ENCODE peak calls at places on chromosomes 6 and 20, in five cellular contexts. I, Q, S, U and P are unnamed samples.

GRCh38 chr6:7086488-7086887 is 21.3 kb upstream of the RREB1 start:
- DNase-seq in I (no peak), Q (no peak), S (no peak), U (peak), P (no peak)

GRCh38 chr6:20933057-20933792 is 399.0 kb downstream of the CDKAL1 start:
- DNase-seq in I (peak), Q (peak), S (no peak), U (no peak), P (no peak)

GRCh38 chr6:62035952-62036351 is 250.1 kb downstream of the KHDRBS2 start:
- DNase-seq in I (peak), Q (no peak), S (no peak), U (no peak), P (no peak)

GRCh38 chr20:45392733-45393132 is 14.6 kb upstream of the TP53TG5 start:
- DNase-seq in I (no peak), Q (no peak), S (no peak), U (no peak), P (no peak)

GRCh38 chr20:63858393-63859165 is 2.7 kb upstream of the ABHD16B start:
- DNase-seq in I (peak), Q (no peak), S (peak), U (peak), P (no peak)

GRCh38 chr6:90583783-90584481 is 2.9 kb downstream of the MAP3K7 start:
- DNase-seq in I (no peak), Q (no peak), S (no peak), U (no peak), P (no peak)

GRCh38 chr6:12238191-12238590 is 52.0 kb upstream of the EDN1 start:
- DNase-seq in I (no peak), Q (no peak), S (no peak), U (no peak), P (no peak)

GRCh38 chr6:89323461-89324098 is 8.5 kb upstream of the GABRR2 start:
- DNase-seq in I (no peak), Q (no peak), S (no peak), U (peak), P (no peak)

GRCh38 chr20:57509665-57510237 is 15.2 kb downstream of the CTCFL start:
- DNase-seq in I (peak), Q (peak), S (no peak), U (no peak), P (no peak)

GRCh38 chr6:154070041-154070440 is 31.0 kb downstream of the OPRM1 start:
- DNase-seq in I (no peak), Q (no peak), S (no peak), U (no peak), P (no peak)

GRCh38 chr20:22984611-22985010 is 50.5 kb upstream of the SSTR4 start:
- DNase-seq in I (no peak), Q (no peak), S (no peak), U (no peak), P (no peak)

GRCh38 chr6:13338038-13338437 is 9.7 kb upstream of the TBC1D7 start:
- DNase-seq in I (no peak), Q (no peak), S (no peak), U (no peak), P (no peak)

GRCh38 chr6:8108031-8108660 is 5.8 kb upstream of the EEF1E1 start:
- DNase-seq in I (peak), Q (peak), S (no peak), U (peak), P (no peak)

GRCh38 chr6:112626468-112627082 is 279.4 kb downstream of the RFPL4B start:
- DNase-seq in I (peak), Q (peak), S (no peak), U (no peak), P (no peak)

GRCh38 chr20:53180928-53181362 is 208.8 kb downstream of the TSHZ2 start:
- DNase-seq in I (no peak), Q (no peak), S (no peak), U (no peak), P (no peak)

GRCh38 chr20:50110141-50111047 is 2.6 kb downstream of the UBE2V1 start:
- DNase-seq in I (peak), Q (peak), S (no peak), U (peak), P (no peak)

GRCh38 chr6:112665815-112666214 is 318.7 kb downstream of the RFPL4B start:
- DNase-seq in I (no peak), Q (no peak), S (no peak), U (peak), P (no peak)

GRCh38 chr6:45637056-45637455 is 259.3 kb upstream of the SUPT3H start:
- DNase-seq in I (no peak), Q (no peak), S (no peak), U (no peak), P (no peak)

GRCh38 chr20:63502671-63503172 is 3.8 kb upstream of the EEF1A2 start:
- DNase-seq in I (no peak), Q (no peak), S (peak), U (no peak), P (no peak)

GRCh38 chr6:1497593-1498105 is 108.3 kb downstream of the FOXF2 start:
- DNase-seq in I (no peak), Q (no peak), S (peak), U (no peak), P (no peak)

GRCh38 chr20:51287628-51288413 is 254.7 kb downstream of the NFATC2 start:
- DNase-seq in I (no peak), Q (no peak), S (no peak), U (no peak), P (no peak)

GRCh38 chr6:144768676-144769599 is 483.8 kb downstream of the UTRN start:
- DNase-seq in I (no peak), Q (no peak), S (no peak), U (no peak), P (no peak)

GRCh38 chr6:61886608-61887259 is 399.3 kb downstream of the KHDRBS2 start:
- DNase-seq in I (peak), Q (no peak), S (no peak), U (no peak), P (no peak)

GRCh38 chr6:166277021-166277420 is 31.2 kb downstream of the PRR18 start:
- DNase-seq in I (no peak), Q (no peak), S (no peak), U (no peak), P (no peak)

GRCh38 chr6:33717857-33718552 is 6.5 kb upstream of the UQCC2 start:
- DNase-seq in I (no peak), Q (no peak), S (no peak), U (no peak), P (no peak)

GRCh38 chr6:105882071-105882803 is 203.9 kb upstream of the PRDM1 start:
- DNase-seq in I (no peak), Q (no peak), S (no peak), U (no peak), P (no peak)

GRCh38 chr6:156513504-156513903 is 263.7 kb upstream of the ARID1B start:
- DNase-seq in I (no peak), Q (no peak), S (no peak), U (no peak), P (no peak)

GRCh38 chr20:8782804-8783203 is 286.1 kb upstream of the PLCB4 start:
- DNase-seq in I (no peak), Q (no peak), S (no peak), U (no peak), P (no peak)

GRCh38 chr6:148835920-148836441 is 89.2 kb downstream of the UST start:
- DNase-seq in I (no peak), Q (no peak), S (no peak), U (no peak), P (no peak)

GRCh38 chr6:6910734-6911295 is 196.9 kb upstream of the RREB1 start:
- DNase-seq in I (no peak), Q (no peak), S (no peak), U (no peak), P (no peak)

GRCh38 chr20:815914-816606 is 17.5 kb upstream of the FAM110A start:
- DNase-seq in I (peak), Q (peak), S (peak), U (peak), P (peak)

GRCh38 chr20:8790442-8791074 is 278.3 kb upstream of the PLCB4 start:
- DNase-seq in I (peak), Q (peak), S (no peak), U (peak), P (peak)

DNA sequence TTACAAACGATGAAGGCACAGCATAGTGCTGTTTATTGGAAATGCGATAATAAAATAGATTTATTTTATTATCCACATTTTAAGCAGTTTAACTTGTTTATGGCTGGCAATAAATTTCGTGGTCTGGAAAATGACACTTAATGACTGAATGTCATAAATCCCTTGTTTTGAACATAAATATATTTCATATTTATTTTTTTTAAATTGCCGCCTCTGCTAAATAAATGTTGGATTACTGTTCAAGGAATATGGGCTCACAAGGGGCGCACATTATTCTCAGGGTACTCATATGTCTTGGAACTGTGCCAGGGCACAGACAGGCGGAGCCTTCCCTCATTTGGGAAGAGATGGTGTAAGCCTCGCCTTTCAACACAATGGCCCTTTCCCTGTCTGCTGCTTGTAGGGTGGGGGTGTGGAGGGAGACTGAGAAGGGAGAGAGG is 134.3 kb downstream of the PXDC1 start:
- DNase-seq in I (no peak), Q (no peak), S (no peak), U (no peak), P (no peak)
- TF ChIP-seq JUN in I (no peak), Q (no peak), S (no peak), U (no peak), P (no peak)

GRCh38 chr6:108080010-108080780 is 5.7 kb upstream of the OSTM1 start:
- DNase-seq in I (no peak), Q (peak), S (no peak), U (no peak), P (peak)

GRCh38 chr6:108074359-108075144 is at the start of gene OSTM1:
- DNase-seq in I (peak), Q (peak), S (peak), U (peak), P (peak)

GRCh38 chr6:108082539-108082938 is 8.0 kb upstream of the OSTM1 start:
- DNase-seq in I (no peak), Q (no peak), S (no peak), U (no peak), P (no peak)

GRCh38 chr6:108074057-108074358 is 533 bp downstream of the OSTM1 start:
- DNase-seq in I (peak), Q (no peak), S (no peak), U (no peak), P (no peak)

GRCh38 chr6:108078191-108078590 is 3.6 kb upstream of the OSTM1 start:
- DNase-seq in I (no peak), Q (no peak), S (no peak), U (no peak), P (no peak)
- TF ChIP-seq MAX in I (no peak), Q (no peak), S (no peak), U (no peak), P (no peak)

GRCh38 chr6:26175033-26175427 is 87.8 kb downstream of the HFE start:
- DNase-seq in I (no peak), Q (no peak), S (no peak), U (no peak), P (no peak)

GRCh38 chr6:26173836-26174144 is 86.6 kb downstream of the HFE start:
- DNase-seq in I (no peak), Q (no peak), S (no peak), U (no peak), P (no peak)

GRCh38 chr6:26170951-26171841 is 84.0 kb downstream of the HFE start:
- DNase-seq in I (no peak), Q (no peak), S (no peak), U (no peak), P (no peak)

GRCh38 chr6:26172496-26172958 is 85.3 kb downstream of the HFE start:
- DNase-seq in I (no peak), Q (no peak), S (no peak), U (peak), P (no peak)

GRCh38 chr6:26170181-26170580 is 83.0 kb downstream of the HFE start:
- DNase-seq in I (no peak), Q (no peak), S (no peak), U (no peak), P (no peak)
- TF ChIP-seq JUN in I (no peak), Q (no peak), S (no peak), U (no peak), P (no peak)

GRCh38 chr6:99080191-99080590 is 132.4 kb upstream of the FBXL4 start:
- DNase-seq in I (no peak), Q (no peak), S (no peak), U (no peak), P (no peak)
- TF ChIP-seq MAX in I (no peak), Q (no peak), S (no peak), U (no peak), P (no peak)

GRCh38 chr20:19834287-19834686 is 76.2 kb downstream of the RIN2 start:
- DNase-seq in I (no peak), Q (no peak), S (no peak), U (no peak), P (no peak)

GRCh38 chr20:19834783-19835182 is 76.7 kb downstream of the RIN2 start:
- DNase-seq in I (no peak), Q (no peak), S (no peak), U (no peak), P (no peak)

GRCh38 chr20:19830351-19830750 is 72.3 kb downstream of the RIN2 start:
- DNase-seq in I (no peak), Q (no peak), S (no peak), U (peak), P (no peak)

GRCh38 chr20:19833395-19833794 is 75.3 kb downstream of the RIN2 start:
- DNase-seq in I (no peak), Q (no peak), S (no peak), U (no peak), P (no peak)

GRCh38 chr20:19832875-19833274 is 74.8 kb downstream of the RIN2 start:
- DNase-seq in I (no peak), Q (no peak), S (no peak), U (no peak), P (no peak)
- TF ChIP-seq JUN in I (no peak), Q (no peak), S (no peak), U (no peak), P (no peak)

DNA sequence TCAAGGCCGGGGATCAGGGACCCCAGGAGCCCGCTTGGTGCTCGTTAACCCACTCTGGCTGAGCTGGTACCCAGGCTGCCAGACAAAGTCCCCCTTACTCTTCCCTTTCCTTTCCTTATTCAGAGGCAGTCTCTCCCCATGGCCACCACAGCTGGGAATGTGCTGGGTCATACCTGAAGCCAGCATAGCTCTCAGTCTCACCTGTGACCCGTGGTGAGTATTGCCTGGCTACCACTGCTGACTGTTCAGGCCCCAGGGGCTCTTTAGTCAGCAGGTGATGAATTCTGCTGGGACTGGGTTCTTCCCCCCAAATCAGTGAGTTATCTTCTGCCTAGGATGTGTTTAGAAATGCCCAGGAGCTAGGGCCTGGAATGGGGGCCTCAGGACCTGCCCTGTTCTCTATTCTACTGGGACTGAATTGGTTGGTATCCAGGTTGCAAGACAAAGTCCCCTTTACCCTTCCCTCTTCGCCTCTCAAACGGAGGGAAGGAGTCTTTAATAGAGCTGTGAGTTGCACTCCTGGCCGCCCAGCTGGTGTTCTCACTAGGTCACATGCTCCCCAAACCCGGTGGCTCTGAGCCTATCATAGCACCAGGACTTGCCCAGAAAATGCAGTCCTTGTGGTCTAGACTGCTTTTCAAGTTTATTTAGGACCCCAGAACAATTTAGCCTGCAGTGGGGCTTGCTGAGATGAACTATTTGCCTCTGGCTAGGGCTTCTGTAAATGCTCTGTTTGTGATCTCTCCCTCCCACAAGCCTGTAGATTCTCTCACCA is 64.6 kb downstream of the MYO6 start:
- DNase-seq in I (no peak), Q (no peak), S (no peak), U (no peak), P (no peak)
- TF ChIP-seq MAX in I (no peak), Q (no peak), S (no peak), U (no peak), P (no peak)